ENCODE peak calls at places on chromosomes 3 and 15, in ten cellular contexts. N, X, P, Q, R, L, C, K, M and W are unnamed samples.

GRCh38 chr15:62792960-62793758 is 249.4 kb upstream of the TPM1 start:
- DNase-seq in N (no peak), X (no peak), P (no peak), Q (no peak), R (no peak), L (no peak), C (no peak), K (no peak), M (no peak), W (no peak)

GRCh38 chr3:178513539-178514410 is 22.5 kb upstream of the KCNMB2 start:
- DNase-seq in N (peak; percentile 12), X (no peak), P (peak; percentile 83), Q (no peak), R (no peak), L (no peak), C (no peak), K (no peak), M (no peak), W (peak; percentile 96)

GRCh38 chr3:149371001-149371722 is 6.3 kb downstream of the TM4SF1 start:
- DNase-seq in N (no peak), X (no peak), P (no peak), Q (no peak), R (peak; percentile 78), L (no peak), C (no peak), K (peak; percentile 74), M (no peak), W (no peak)

GRCh38 chr3:139251529-139251928 is 92.3 kb upstream of the MRPS22 start:
- DNase-seq in N (peak; percentile 71), X (no peak), P (no peak), Q (no peak), R (no peak), L (no peak), C (peak; percentile 78), K (no peak), M (no peak), W (no peak)

GRCh38 chr15:53038542-53038941 is 248.4 kb upstream of the ONECUT1 start:
- DNase-seq in N (no peak), X (no peak), P (no peak), Q (no peak), R (no peak), L (no peak), C (no peak), K (no peak), M (no peak), W (no peak)

GRCh38 chr15:77821188-77821958 is 188.7 kb upstream of the LINGO1 start:
- DNase-seq in N (no peak), X (peak; percentile 56), P (no peak), Q (no peak), R (peak; percentile 70), L (peak; percentile 52), C (peak; percentile 62), K (peak; percentile 77), M (no peak), W (no peak)

GRCh38 chr15:66803182-66803729 is 101.2 kb downstream of the SMAD6 start:
- DNase-seq in N (peak; percentile 94), X (peak; percentile 90), P (peak; percentile 89), Q (peak; percentile 93), R (peak; percentile 87), L (peak; percentile 96), C (no peak), K (peak; percentile 95), M (peak; percentile 74), W (peak; percentile 91)

GRCh38 chr15:38479286-38479685 is 25.4 kb downstream of the FAM98B start:
- DNase-seq in N (no peak), X (no peak), P (no peak), Q (no peak), R (no peak), L (no peak), C (no peak), K (no peak), M (no peak), W (no peak)

GRCh38 chr15:58396181-58396580 is 35.6 kb upstream of the LIPC start:
- DNase-seq in N (no peak), X (no peak), P (peak; percentile 97), Q (no peak), R (peak; percentile 98), L (peak; percentile 35), C (no peak), K (peak; percentile 40), M (no peak), W (peak; percentile 87)

GRCh38 chr3:55792010-55792409 is 304.9 kb upstream of the WNT5A start:
- DNase-seq in N (no peak), X (no peak), P (no peak), Q (no peak), R (no peak), L (no peak), C (no peak), K (no peak), M (no peak), W (no peak)

GRCh38 chr3:8739757-8740508 is 6.3 kb downstream of the CAV3 start:
- DNase-seq in N (no peak), X (no peak), P (no peak), Q (no peak), R (peak; percentile 99), L (peak; percentile 75), C (no peak), K (peak; percentile 86), M (no peak), W (peak; percentile 35)

GRCh38 chr3:42763023-42763422 is 10.0 kb downstream of the CCDC13 start:
- DNase-seq in N (no peak), X (no peak), P (no peak), Q (no peak), R (no peak), L (no peak), C (no peak), K (no peak), M (no peak), W (no peak)

GRCh38 chr3:145943994-145944393 is 217.0 kb downstream of the PLOD2 start:
- DNase-seq in N (no peak), X (no peak), P (no peak), Q (no peak), R (no peak), L (no peak), C (no peak), K (no peak), M (no peak), W (no peak)

GRCh38 chr15:52287114-52287513 is 8.5 kb downstream of the MYO5C start:
- DNase-seq in N (no peak), X (peak; percentile 63), P (no peak), Q (no peak), R (peak; percentile 79), L (peak; percentile 14), C (no peak), K (peak; percentile 68), M (no peak), W (no peak)

GRCh38 chr3:169354774-169355501 is 308.6 kb downstream of the MECOM start:
- DNase-seq in N (no peak), X (no peak), P (no peak), Q (no peak), R (no peak), L (no peak), C (no peak), K (no peak), M (no peak), W (no peak)

GRCh38 chr3:130935761-130936160 is 41.9 kb downstream of the ATP2C1 start:
- DNase-seq in N (no peak), X (no peak), P (no peak), Q (no peak), R (peak; percentile 71), L (no peak), C (no peak), K (no peak), M (no peak), W (no peak)

GRCh38 chr3:66115858-66116654 is 77.3 kb upstream of the MAGI1 start:
- DNase-seq in N (no peak), X (no peak), P (peak; percentile 80), Q (peak; percentile 40), R (peak; percentile 84), L (peak; percentile 76), C (no peak), K (peak; percentile 59), M (peak; percentile 69), W (peak; percentile 89)

GRCh38 chr3:86254480-86254879 is 736.5 kb downstream of the VGLL3 start:
- DNase-seq in N (no peak), X (no peak), P (no peak), Q (no peak), R (no peak), L (no peak), C (no peak), K (no peak), M (no peak), W (no peak)
- TF ChIP-seq CTCF in N (no peak), X (no peak), P (no peak), Q (no peak), R (no peak), L (no peak), C (no peak), K (no peak), M (no peak), W (no peak)

DNA sequence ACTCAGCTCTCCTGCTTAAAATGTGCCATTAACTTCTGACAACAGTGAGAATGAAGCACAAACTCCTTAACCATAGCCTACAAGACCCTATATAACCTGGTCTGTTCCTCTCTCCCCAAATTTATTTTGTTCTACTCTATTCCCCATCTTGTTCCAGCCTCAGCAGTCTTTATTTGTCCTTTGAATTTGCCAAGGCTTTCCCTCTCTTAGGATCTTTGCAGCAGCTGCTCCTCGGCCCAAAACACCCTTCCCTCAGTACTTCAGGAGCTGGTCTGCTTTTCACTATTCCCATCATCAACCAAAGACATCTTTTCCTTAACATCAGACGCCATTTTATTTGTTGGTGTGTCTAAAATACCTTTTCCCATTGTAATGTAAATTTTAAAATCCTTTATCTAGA is 10.2 kb downstream of the PRICKLE2 start:
- DNase-seq in N (no peak), X (no peak), P (no peak), Q (no peak), R (no peak), L (no peak), C (no peak), K (no peak), M (no peak), W (no peak)
- H3K4me3 ChIP-seq in N (no peak overlapping the region), X (no peak overlapping the region), P (no peak overlapping the region), Q (no peak overlapping the region), R (no peak overlapping the region), L (no peak overlapping the region), C (no peak overlapping the region), K (no peak overlapping the region), M (no peak overlapping the region), W (no peak overlapping the region)

GRCh38 chr15:71143373-71144310 is 28.4 kb downstream of the THSD4 start:
- DNase-seq in N (peak; percentile 56), X (no peak), P (no peak), Q (no peak), R (no peak), L (no peak), C (peak; percentile 81), K (no peak), M (no peak), W (no peak)
- TF ChIP-seq CTCF in N (no peak), X (no peak), P (no peak), Q (no peak), R (no peak), L (no peak), C (no peak), K (no peak), M (no peak), W (no peak)

DNA sequence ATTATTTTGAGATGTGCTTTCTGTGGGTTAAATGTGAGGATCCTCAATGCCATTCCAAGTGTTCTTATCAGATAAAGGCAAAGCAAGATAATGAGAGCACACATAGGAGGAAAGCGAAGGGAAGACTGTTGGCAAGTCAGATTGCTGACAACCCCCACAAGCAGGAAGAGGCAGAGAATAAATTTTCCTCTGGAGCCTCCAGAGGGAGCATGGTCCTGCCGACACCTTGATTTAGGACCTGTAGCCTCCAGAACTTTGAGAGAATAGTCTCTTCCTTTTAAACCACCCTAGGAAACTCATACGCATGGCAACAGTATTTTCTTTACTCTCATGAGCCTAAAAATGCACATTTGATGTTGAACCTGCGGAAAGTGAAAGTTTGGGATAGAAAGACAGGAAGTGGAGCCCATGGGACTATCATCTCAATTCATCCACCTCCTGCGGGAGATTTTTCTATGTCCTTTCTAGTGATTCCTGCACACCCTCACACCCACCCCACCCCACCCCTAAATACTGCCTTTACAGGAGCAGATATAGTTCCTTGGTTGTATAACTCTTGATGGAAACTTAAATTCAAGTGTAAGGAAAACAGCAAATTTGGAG is 116.7 kb upstream of the LPP start:
- DNase-seq in N (peak; percentile 46), X (no peak), P (no peak), Q (no peak), R (peak; percentile 45), L (peak; percentile 36), C (peak; percentile 63), K (peak; percentile 73), M (no peak), W (no peak)
- H3K4me3 ChIP-seq in N (no peak overlapping the region), X (no peak overlapping the region), P (no peak overlapping the region), Q (no peak overlapping the region), R (no peak overlapping the region), L (no peak overlapping the region), C (peak overlapping the region; percentile 25), K (no peak overlapping the region), M (no peak overlapping the region), W (no peak overlapping the region)